ENCODE peak calls at places on chromosomes 3 and 15, in four cellular contexts. One of them, this sample, is unnamed.

GRCh38 chr15:25900901-25901300 is 37.8 kb upstream of the ATP10A start:
- DNase-seq in NCI-H2227 treated with DMSO at 0.1 percent for 48 hours: no peak
- DNase-seq in stimulated activated naive CD8-positive, alpha-beta T cell treated with anti-CD3 and anti-CD28 coated beads, Interleukin-15, Interleukin-2, amounts not matched to agents 100 U/mL and 50 U/mL, for 24 hours: no peak
- DNase-seq in psoas muscle: peak
- DNase-seq in this sample: no peak

GRCh38 chr3:63639821-63640220 is 12.7 kb upstream of the SNTN start:
- DNase-seq in stimulated activated naive CD8-positive, alpha-beta T cell treated with anti-CD3 and anti-CD28 coated beads, Interleukin-15, Interleukin-2, amounts not matched to agents 100 U/mL and 50 U/mL, for 24 hours: no peak
- DNase-seq in NCI-H2227 treated with DMSO at 0.1 percent for 48 hours: no peak
- DNase-seq in psoas muscle: no peak
- DNase-seq in this sample: no peak

GRCh38 chr3:55487376-55488241 is 503 bp upstream of the WNT5A start:
- DNase-seq in stimulated activated naive CD8-positive, alpha-beta T cell treated with anti-CD3 and anti-CD28 coated beads, Interleukin-15, Interleukin-2, amounts not matched to agents 100 U/mL and 50 U/mL, for 24 hours: peak
- DNase-seq in psoas muscle: peak
- DNase-seq in NCI-H2227 treated with DMSO at 0.1 percent for 48 hours: peak
- DNase-seq in this sample: no peak

GRCh38 chr3:183811638-183812037 is 13.7 kb downstream of the MAP6D1 start:
- DNase-seq in NCI-H2227 treated with DMSO at 0.1 percent for 48 hours: no peak
- DNase-seq in psoas muscle: no peak
- DNase-seq in stimulated activated naive CD8-positive, alpha-beta T cell treated with anti-CD3 and anti-CD28 coated beads, Interleukin-15, Interleukin-2, amounts not matched to agents 100 U/mL and 50 U/mL, for 24 hours: no peak
- DNase-seq in this sample: no peak

GRCh38 chr3:98730338-98730737 is 32.8 kb upstream of the ST3GAL6 start:
- DNase-seq in psoas muscle: no peak
- DNase-seq in stimulated activated naive CD8-positive, alpha-beta T cell treated with anti-CD3 and anti-CD28 coated beads, Interleukin-15, Interleukin-2, amounts not matched to agents 100 U/mL and 50 U/mL, for 24 hours: peak
- DNase-seq in NCI-H2227 treated with DMSO at 0.1 percent for 48 hours: no peak
- DNase-seq in this sample: no peak

GRCh38 chr15:38050988-38051387 is 116.5 kb downstream of the TMCO5A start:
- DNase-seq in psoas muscle: no peak
- DNase-seq in NCI-H2227 treated with DMSO at 0.1 percent for 48 hours: no peak
- DNase-seq in stimulated activated naive CD8-positive, alpha-beta T cell treated with anti-CD3 and anti-CD28 coated beads, Interleukin-15, Interleukin-2, amounts not matched to agents 100 U/mL and 50 U/mL, for 24 hours: no peak
- DNase-seq in this sample: no peak

GRCh38 chr3:131883086-131883485 is 151.7 kb downstream of the CPNE4 start:
- DNase-seq in stimulated activated naive CD8-positive, alpha-beta T cell treated with anti-CD3 and anti-CD28 coated beads, Interleukin-15, Interleukin-2, amounts not matched to agents 100 U/mL and 50 U/mL, for 24 hours: no peak
- DNase-seq in NCI-H2227 treated with DMSO at 0.1 percent for 48 hours: no peak
- DNase-seq in psoas muscle: no peak
- DNase-seq in this sample: no peak

GRCh38 chr3:100123112-100123511 is 8.8 kb upstream of the FILIP1L start:
- DNase-seq in psoas muscle: no peak
- DNase-seq in stimulated activated naive CD8-positive, alpha-beta T cell treated with anti-CD3 and anti-CD28 coated beads, Interleukin-15, Interleukin-2, amounts not matched to agents 100 U/mL and 50 U/mL, for 24 hours: no peak
- DNase-seq in NCI-H2227 treated with DMSO at 0.1 percent for 48 hours: no peak
- DNase-seq in this sample: no peak

GRCh38 chr3:45026957-45027356 is 854 bp downstream of the CLEC3B start:
- DNase-seq in stimulated activated naive CD8-positive, alpha-beta T cell treated with anti-CD3 and anti-CD28 coated beads, Interleukin-15, Interleukin-2, amounts not matched to agents 100 U/mL and 50 U/mL, for 24 hours: no peak
- DNase-seq in NCI-H2227 treated with DMSO at 0.1 percent for 48 hours: no peak
- DNase-seq in psoas muscle: peak
- DNase-seq in this sample: no peak

GRCh38 chr3:183697610-183698317 is at the start of gene YEATS2:
- DNase-seq in stimulated activated naive CD8-positive, alpha-beta T cell treated with anti-CD3 and anti-CD28 coated beads, Interleukin-15, Interleukin-2, amounts not matched to agents 100 U/mL and 50 U/mL, for 24 hours: peak
- DNase-seq in psoas muscle: peak
- DNase-seq in NCI-H2227 treated with DMSO at 0.1 percent for 48 hours: peak
- DNase-seq in this sample: peak

GRCh38 chr15:90895571-90896117 is 7.5 kb upstream of the MAN2A2 start:
- DNase-seq in psoas muscle: no peak
- DNase-seq in stimulated activated naive CD8-positive, alpha-beta T cell treated with anti-CD3 and anti-CD28 coated beads, Interleukin-15, Interleukin-2, amounts not matched to agents 100 U/mL and 50 U/mL, for 24 hours: no peak
- DNase-seq in NCI-H2227 treated with DMSO at 0.1 percent for 48 hours: peak
- DNase-seq in this sample: peak

GRCh38 chr15:71364117-71364584 is 248.9 kb downstream of the THSD4 start:
- DNase-seq in stimulated activated naive CD8-positive, alpha-beta T cell treated with anti-CD3 and anti-CD28 coated beads, Interleukin-15, Interleukin-2, amounts not matched to agents 100 U/mL and 50 U/mL, for 24 hours: no peak
- DNase-seq in NCI-H2227 treated with DMSO at 0.1 percent for 48 hours: no peak
- DNase-seq in psoas muscle: no peak
- DNase-seq in this sample: no peak

GRCh38 chr15:44790215-44790614 is 53.9 kb downstream of the TRIM69 start:
- DNase-seq in psoas muscle: no peak
- DNase-seq in stimulated activated naive CD8-positive, alpha-beta T cell treated with anti-CD3 and anti-CD28 coated beads, Interleukin-15, Interleukin-2, amounts not matched to agents 100 U/mL and 50 U/mL, for 24 hours: no peak
- DNase-seq in NCI-H2227 treated with DMSO at 0.1 percent for 48 hours: peak
- DNase-seq in this sample: no peak

GRCh38 chr3:160661660-160662059 is 15.3 kb upstream of the ARL14 start:
- DNase-seq in psoas muscle: no peak
- DNase-seq in stimulated activated naive CD8-positive, alpha-beta T cell treated with anti-CD3 and anti-CD28 coated beads, Interleukin-15, Interleukin-2, amounts not matched to agents 100 U/mL and 50 U/mL, for 24 hours: no peak
- DNase-seq in NCI-H2227 treated with DMSO at 0.1 percent for 48 hours: peak
- DNase-seq in this sample: no peak

GRCh38 chr15:63896336-63897115 is 62.8 kb upstream of the HERC1 start:
- DNase-seq in stimulated activated naive CD8-positive, alpha-beta T cell treated with anti-CD3 and anti-CD28 coated beads, Interleukin-15, Interleukin-2, amounts not matched to agents 100 U/mL and 50 U/mL, for 24 hours: peak
- DNase-seq in psoas muscle: peak
- DNase-seq in NCI-H2227 treated with DMSO at 0.1 percent for 48 hours: no peak
- DNase-seq in this sample: peak

GRCh38 chr15:53251998-53252397 is 461.9 kb upstream of the ONECUT1 start:
- DNase-seq in stimulated activated naive CD8-positive, alpha-beta T cell treated with anti-CD3 and anti-CD28 coated beads, Interleukin-15, Interleukin-2, amounts not matched to agents 100 U/mL and 50 U/mL, for 24 hours: no peak
- DNase-seq in NCI-H2227 treated with DMSO at 0.1 percent for 48 hours: peak
- DNase-seq in psoas muscle: no peak
- DNase-seq in this sample: no peak